ENCODE peak calls at places on chromosomes 13 and 19, in five cellular contexts. A, Y, B, U and W are unnamed samples.

GRCh38 chr13:112956516-112957294 is 12.3 kb upstream of the MCF2L start:
- DNase-seq in U (no peak), Y (no peak), A (no peak), B (peak), W (no peak)

GRCh38 chr13:76968041-76968440 is 19.7 kb downstream of the ACOD1 start:
- DNase-seq in Y (no peak), B (no peak), A (no peak), U (no peak), W (no peak)

GRCh38 chr13:66585669-66586203 is 644.4 kb downstream of the PCDH9 start:
- DNase-seq in Y (no peak), U (no peak), B (no peak), A (no peak), W (no peak)

GRCh38 chr19:58554494-58555368 is at the start of gene CHMP2A:
- DNase-seq in A (peak), B (peak), U (peak), Y (peak), W (peak)

GRCh38 chr13:73672492-73672891 is 461.7 kb downstream of the KLF12 start:
- DNase-seq in Y (no peak), A (peak), U (no peak), B (no peak), W (no peak)

GRCh38 chr19:10769533-10770491 is 51.9 kb downstream of the DNM2 start:
- DNase-seq in U (no peak), Y (no peak), A (peak), B (peak), W (no peak)

GRCh38 chr13:24672141-24673132 is 7.8 kb upstream of the ATP12A start:
- DNase-seq in B (no peak), A (no peak), U (no peak), Y (no peak), W (no peak)

GRCh38 chr13:36339600-36340155 is 6.5 kb downstream of the SPART start:
- DNase-seq in A (no peak), U (no peak), Y (no peak), B (no peak), W (no peak)

GRCh38 chr13:31361673-31362072 is 161.9 kb downstream of the B3GLCT start:
- DNase-seq in Y (no peak), B (no peak), A (no peak), U (no peak), W (no peak)

GRCh38 chr19:20558011-20558410 is 7.6 kb downstream of the ZNF737 start:
- DNase-seq in Y (peak), A (no peak), B (no peak), U (no peak), W (no peak)

GRCh38 chr19:37950471-37951175 is 43.6 kb downstream of the SIPA1L3 start:
- DNase-seq in A (no peak), U (no peak), B (no peak), Y (no peak), W (no peak)

GRCh38 chr19:5655412-5655811 is 24.9 kb downstream of the MICOS13 start:
- DNase-seq in B (no peak), A (no peak), U (no peak), Y (no peak), W (no peak)

GRCh38 chr13:75738841-75739240 is 102.7 kb downstream of the LMO7 start:
- DNase-seq in U (no peak), B (no peak), Y (no peak), A (no peak), W (no peak)

GRCh38 chr19:3098515-3099346 is 4.6 kb downstream of the GNA11 start:
- DNase-seq in B (peak), U (no peak), Y (peak), A (no peak), W (no peak)

GRCh38 chr19:38721977-38722773 is 22.1 kb downstream of the CAPN12 start:
- DNase-seq in B (no peak), U (no peak), Y (no peak), A (no peak), W (no peak)

GRCh38 chr13:61918841-61919240 is 503.2 kb upstream of the PCDH20 start:
- DNase-seq in U (no peak), Y (no peak), A (no peak), B (no peak), W (no peak)

GRCh38 chr19:17303167-17303939 is at the start of gene ABHD8:
- DNase-seq in B (peak), Y (peak), U (peak), A (peak), W (peak)

DNA sequence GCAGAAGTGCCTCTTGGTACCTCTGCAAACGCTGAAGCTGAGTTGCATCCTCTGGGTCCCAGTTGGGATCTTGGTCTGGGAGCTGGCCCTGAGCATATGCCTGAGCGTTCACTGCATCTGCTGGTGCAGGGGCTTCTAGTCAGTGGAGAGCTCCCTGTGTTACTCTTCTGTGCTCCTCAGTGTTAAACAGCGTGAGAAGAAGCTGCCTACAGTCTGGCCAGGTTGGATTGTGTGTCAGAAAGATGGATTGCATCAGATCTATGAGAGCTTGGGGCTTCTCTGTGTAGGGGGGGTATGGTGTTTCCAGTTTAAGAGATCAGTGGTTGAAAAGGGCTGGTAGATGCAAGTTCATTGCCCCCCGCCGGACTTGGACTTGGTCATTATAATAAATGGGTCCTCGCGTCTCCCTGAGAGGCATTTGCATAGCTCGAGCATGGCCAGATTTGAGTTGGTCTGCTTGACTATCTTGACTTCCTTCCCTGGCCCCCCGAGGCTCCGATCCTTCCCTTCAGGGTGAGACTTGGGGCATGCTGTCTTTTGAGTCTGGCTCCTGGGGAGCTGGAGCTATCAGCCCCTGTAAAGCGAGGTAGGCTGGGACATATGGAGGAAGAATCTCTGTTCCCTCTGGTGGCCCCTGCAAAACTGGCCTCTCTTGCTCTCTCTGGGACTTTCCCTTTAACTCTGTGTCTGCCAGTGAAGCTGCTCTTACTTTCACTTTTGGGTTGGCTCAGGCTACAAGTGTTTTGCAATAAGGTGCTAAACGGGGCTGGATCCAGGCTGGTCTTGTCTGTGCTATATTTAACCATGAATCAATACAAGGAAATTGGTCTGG is 52.9 kb downstream of the OR10H4 start:
- DNase-seq in A (peak), Y (no peak), U (no peak), B (peak), W (peak)
- H3K4me3 ChIP-seq in A (peak), Y (no peak), U (peak), B (peak), W (peak)

GRCh38 chr19:54096642-54097106 is 3.9 kb downstream of the OSCAR start:
- DNase-seq in U (no peak), B (peak), Y (peak), A (peak), W (no peak)
- TF ChIP-seq CTCF in U (no peak), B (peak), Y (no peak), A (peak), W (peak)

GRCh38 chr19:30444253-30444671 is 72.1 kb downstream of the ZNF536 start:
- DNase-seq in Y (no peak), U (no peak), A (no peak), B (no peak), W (no peak)
- H3K4me3 ChIP-seq in Y (no peak), U (no peak), A (no peak), B (no peak), W (no peak)

GRCh38 chr13:83780201-83780600 is 102.1 kb downstream of the SLITRK1 start:
- DNase-seq in B (peak), U (no peak), Y (no peak), A (peak), W (no peak)
- TF ChIP-seq CTCF in B (peak), U (no peak), Y (peak), A (peak), W (no peak)

GRCh38 chr19:40801449-40802299 is 2.7 kb downstream of the EGLN2 start:
- DNase-seq in Y (no peak), B (no peak), A (no peak), U (no peak), W (no peak)
- H3K4me3 ChIP-seq in Y (no peak), B (peak), A (no peak), U (peak), W (peak)